ENCODE peak calls at places on chromosome 4, in ten cellular contexts. A, G, X, R, V, O, N, H, U and I are unnamed samples. For H3K4me1, the result is how much of the 10 kb centered on the place peaks cover.

GRCh38 chr4:77636902-77637301 is 31.3 kb downstream of the CXCL13 start:
- DNase-seq in A (no peak), G (peak), X (no peak), R (peak), V (no peak), O (no peak), N (peak), H (no peak), U (peak), I (no peak)

GRCh38 chr4:155392486-155393184 is 15.9 kb upstream of the MAP9 start:
- DNase-seq in A (no peak), G (peak), X (no peak), R (no peak), V (no peak), O (peak), N (peak), H (no peak), U (peak), I (no peak)

GRCh38 chr4:184061582-184061981 is 156.1 kb downstream of the ENPP6 start:
- DNase-seq in A (no peak), G (no peak), X (no peak), R (no peak), V (peak), O (no peak), N (no peak), H (no peak), U (no peak), I (no peak)

GRCh38 chr4:6123541-6123940 is 76.8 kb downstream of the JAKMIP1 start:
- DNase-seq in A (no peak), G (no peak), X (no peak), R (no peak), V (no peak), O (no peak), N (no peak), H (no peak), U (no peak), I (no peak)

GRCh38 chr4:52107745-52108144 is 56.6 kb downstream of the SPATA18 start:
- DNase-seq in A (no peak), G (no peak), X (no peak), R (no peak), V (no peak), O (no peak), N (no peak), H (no peak), U (no peak), I (no peak)

GRCh38 chr4:3530663-3531254 is 1.5 kb downstream of the LRPAP1 start:
- DNase-seq in A (no peak), G (no peak), X (peak), R (no peak), V (peak), O (no peak), N (no peak), H (no peak), U (no peak), I (no peak)

GRCh38 chr4:1512081-1512737 is 106.0 kb upstream of the NKX1-1 start:
- DNase-seq in A (no peak), G (no peak), X (no peak), R (no peak), V (no peak), O (no peak), N (no peak), H (no peak), U (no peak), I (no peak)

GRCh38 chr4:88017516-88018302 is 10.3 kb downstream of the PKD2 start:
- DNase-seq in A (peak), G (no peak), X (no peak), R (peak), V (no peak), O (no peak), N (peak), H (no peak), U (peak), I (no peak)

GRCh38 chr4:183175631-183176232 is 76.7 kb downstream of the WWC2 start:
- DNase-seq in A (no peak), G (no peak), X (no peak), R (peak), V (no peak), O (no peak), N (peak), H (no peak), U (no peak), I (no peak)

GRCh38 chr4:61379406-61379805 is 179.3 kb downstream of the ADGRL3 start:
- DNase-seq in A (no peak), G (no peak), X (no peak), R (no peak), V (no peak), O (no peak), N (no peak), H (no peak), U (no peak), I (no peak)

GRCh38 chr4:54092405-54092759 is 7.6 kb upstream of the GSX2 start:
- DNase-seq in A (no peak), G (no peak), X (no peak), R (no peak), V (no peak), O (no peak), N (no peak), H (no peak), U (no peak), I (no peak)

GRCh38 chr4:104901438-104901837 is 245.2 kb upstream of the TET2 start:
- DNase-seq in A (no peak), G (peak), X (no peak), R (no peak), V (peak), O (no peak), N (no peak), H (no peak), U (no peak), I (no peak)

GRCh38 chr4:143700420-143701352 is at the start of gene FREM3:
- DNase-seq in A (no peak), G (no peak), X (no peak), R (no peak), V (peak), O (no peak), N (no peak), H (no peak), U (no peak), I (no peak)

DNA sequence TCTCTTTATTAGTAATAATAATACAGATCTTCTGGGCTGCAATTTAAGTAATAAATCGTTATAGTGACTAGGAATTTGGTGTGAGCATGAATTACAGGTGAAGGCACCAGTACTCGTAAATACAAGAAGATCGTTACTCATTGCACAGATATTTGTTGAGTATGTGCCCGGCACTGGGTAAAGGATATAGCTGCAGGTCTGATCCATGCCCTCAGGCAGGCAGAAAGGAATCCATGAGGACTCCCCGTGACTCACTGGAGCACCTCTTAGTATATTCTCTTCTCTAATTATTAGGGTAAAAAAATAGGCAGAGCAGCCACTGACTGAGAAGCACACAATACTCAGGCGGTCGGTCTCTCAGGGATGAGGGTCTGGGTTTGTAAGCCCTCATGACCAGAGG is 868.3 kb downstream of the RAB28 start:
- DNase-seq in A (no peak), G (no peak), X (no peak), R (no peak), V (no peak), O (peak), N (no peak), H (no peak), U (no peak), I (no peak)
- H3K4me1 ChIP-seq in A (under half), G (under half), X (under half), R (under half), V (under half), O (under half), N (under half), H (under half), U (under half), I (under half)

GRCh38 chr4:37674446-37674845 is 11.7 kb downstream of the RELL1 start:
- DNase-seq in A (no peak), G (no peak), X (no peak), R (peak), V (no peak), O (no peak), N (no peak), H (no peak), U (no peak), I (no peak)

GRCh38 chr4:37667197-37668100 is 18.7 kb downstream of the RELL1 start:
- DNase-seq in A (no peak), G (no peak), X (no peak), R (peak), V (no peak), O (no peak), N (no peak), H (no peak), U (no peak), I (no peak)

GRCh38 chr4:37670249-37670648 is 15.9 kb downstream of the RELL1 start:
- DNase-seq in A (no peak), G (no peak), X (no peak), R (no peak), V (no peak), O (no peak), N (no peak), H (no peak), U (no peak), I (no peak)

GRCh38 chr4:37673523-37674192 is 12.5 kb downstream of the RELL1 start:
- DNase-seq in A (no peak), G (no peak), X (no peak), R (peak), V (no peak), O (no peak), N (no peak), H (no peak), U (no peak), I (no peak)

DNA sequence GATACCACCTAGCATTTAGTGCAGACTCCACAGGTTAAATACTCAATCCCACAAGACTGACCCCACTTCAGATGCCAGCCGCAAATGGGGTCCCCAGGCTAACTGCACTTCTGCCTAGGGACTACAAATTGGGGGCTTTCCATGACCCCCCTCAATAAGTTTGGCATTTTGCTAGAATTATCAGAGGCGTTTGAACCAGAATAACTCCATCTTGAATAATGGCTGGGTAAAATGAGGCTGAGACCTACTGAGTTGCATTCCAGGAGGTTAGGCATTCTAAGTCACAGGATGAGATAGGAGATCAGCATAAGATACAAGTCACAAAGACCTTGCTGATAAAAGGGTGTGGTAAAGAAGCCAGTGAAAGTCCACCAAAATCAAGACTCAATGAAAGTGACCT is 15.1 kb downstream of the RELL1 start:
- DNase-seq in A (no peak), G (no peak), X (no peak), R (no peak), V (no peak), O (no peak), N (no peak), H (no peak), U (no peak), I (no peak)
- H3K4me1 ChIP-seq in A (under half), G (under half), X (under half), R (under half), V (under half), O (under half), N (under half), H (under half), U (under half), I (under half)

GRCh38 chr4:45954280-45954679 is 169.6 kb downstream of the GABRG1 start:
- DNase-seq in A (no peak), G (no peak), X (no peak), R (no peak), V (no peak), O (no peak), N (no peak), H (no peak), U (no peak), I (no peak)
- H3K4me1 ChIP-seq in A (under half), G (under half), X (under half), R (under half), V (under half), O (under half), N (under half), H (under half), U (under half), I (under half)

DNA sequence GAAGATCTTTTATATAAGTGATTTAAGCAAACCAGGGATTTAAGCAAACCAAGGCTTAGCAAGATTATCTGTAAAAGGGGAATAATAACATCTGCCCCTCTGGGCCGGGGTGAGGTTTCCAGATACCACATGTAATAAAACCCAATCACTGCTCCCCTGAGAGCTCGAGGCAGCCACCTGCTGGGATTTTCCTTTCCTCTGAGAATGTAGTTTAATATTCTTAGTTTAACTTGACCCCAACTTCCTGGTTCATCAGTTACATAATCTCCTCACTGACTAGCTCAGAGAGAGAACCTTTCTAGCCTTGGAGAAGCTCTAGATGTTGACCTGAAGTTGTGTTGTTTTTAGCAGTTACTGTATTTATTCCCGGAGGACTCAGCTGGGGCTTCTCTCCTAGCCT is 322.4 kb downstream of the ARHGAP10 start:
- DNase-seq in A (no peak), G (no peak), X (no peak), R (peak), V (no peak), O (no peak), N (no peak), H (no peak), U (no peak), I (no peak)
- H3K4me1 ChIP-seq in A (under half), G (under half), X (under half), R (under half), V (under half), O (under half), N (under half), H (under half), U (under half), I (under half)

GRCh38 chr4:186698525-186698924 is 25.1 kb downstream of the FAT1 start:
- DNase-seq in A (no peak), G (no peak), X (no peak), R (no peak), V (no peak), O (no peak), N (no peak), H (no peak), U (no peak), I (no peak)
- H3K4me1 ChIP-seq in A (under half), G (under half), X (under half), R (under half), V (under half), O (under half), N (under half), H (under half), U (under half), I (under half)

GRCh38 chr4:95107004-95107403 is 349.2 kb downstream of the BMPR1B start:
- DNase-seq in A (no peak), G (no peak), X (no peak), R (no peak), V (no peak), O (no peak), N (peak), H (no peak), U (no peak), I (no peak)

GRCh38 chr4:95105112-95105511 is 347.4 kb downstream of the BMPR1B start:
- DNase-seq in A (no peak), G (no peak), X (no peak), R (no peak), V (no peak), O (no peak), N (no peak), H (no peak), U (no peak), I (no peak)

GRCh38 chr4:95105983-95106382 is 348.2 kb downstream of the BMPR1B start:
- DNase-seq in A (no peak), G (no peak), X (no peak), R (no peak), V (no peak), O (no peak), N (no peak), H (no peak), U (no peak), I (no peak)

GRCh38 chr4:95107635-95108034 is 349.9 kb downstream of the BMPR1B start:
- DNase-seq in A (peak), G (peak), X (no peak), R (peak), V (no peak), O (no peak), N (peak), H (no peak), U (no peak), I (no peak)

DNA sequence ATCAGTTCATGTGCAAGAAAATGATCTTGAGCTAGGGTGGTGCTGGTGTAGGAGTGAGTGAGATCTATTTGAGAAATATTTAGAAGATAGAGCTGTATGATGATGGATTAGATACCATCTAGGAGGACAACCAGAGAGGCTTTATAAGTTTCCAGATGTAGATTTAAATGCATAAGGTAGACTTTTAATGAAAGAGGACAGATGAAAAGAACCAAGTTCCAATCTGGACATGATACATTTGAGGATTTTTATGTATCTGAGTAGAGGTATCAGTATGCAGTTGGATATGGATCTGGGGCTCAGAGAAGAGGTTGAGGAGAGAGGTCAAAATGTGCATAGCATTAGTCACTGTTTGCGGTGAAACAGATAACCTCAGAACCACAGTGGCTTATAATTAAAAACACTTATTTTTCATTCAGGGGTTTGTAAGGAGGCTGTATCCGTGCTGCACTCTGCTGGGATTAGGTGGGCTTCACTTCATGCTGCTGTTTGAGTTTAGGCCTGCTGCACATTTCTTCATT is 348.7 kb downstream of the BMPR1B start:
- DNase-seq in A (no peak), G (peak), X (no peak), R (no peak), V (no peak), O (no peak), N (peak), H (no peak), U (no peak), I (no peak)
- H3K4me1 ChIP-seq in A (under half), G (under half), X (under half), R (under half), V (under half), O (under half), N (under half), H (under half), U (under half), I (under half)

DNA sequence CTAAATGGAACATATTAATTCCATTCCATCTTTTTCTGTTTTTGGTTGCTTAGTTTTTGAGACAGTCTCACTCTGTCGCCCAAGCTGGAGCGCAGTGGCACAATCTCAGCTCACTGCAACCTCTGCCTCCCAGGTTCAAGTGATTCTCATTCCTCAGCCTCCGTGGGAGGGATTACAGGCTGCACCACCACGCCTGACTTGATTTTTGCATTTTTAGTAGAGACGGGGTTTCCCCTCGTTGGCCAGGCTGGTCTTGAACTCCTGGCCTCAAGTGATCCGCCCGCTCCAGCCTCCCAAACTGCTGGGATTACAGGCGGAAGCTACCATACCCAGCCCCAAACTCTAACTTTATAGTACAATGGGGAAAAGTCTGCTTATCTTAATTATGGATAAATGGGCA is 11.2 kb downstream of the HNRNPD start:
- DNase-seq in A (no peak), G (no peak), X (no peak), R (no peak), V (no peak), O (no peak), N (no peak), H (no peak), U (no peak), I (no peak)
- H3K4me1 ChIP-seq in A (half or more), G (under half), X (under half), R (under half), V (under half), O (under half), N (under half), H (under half), U (under half), I (half or more)

DNA sequence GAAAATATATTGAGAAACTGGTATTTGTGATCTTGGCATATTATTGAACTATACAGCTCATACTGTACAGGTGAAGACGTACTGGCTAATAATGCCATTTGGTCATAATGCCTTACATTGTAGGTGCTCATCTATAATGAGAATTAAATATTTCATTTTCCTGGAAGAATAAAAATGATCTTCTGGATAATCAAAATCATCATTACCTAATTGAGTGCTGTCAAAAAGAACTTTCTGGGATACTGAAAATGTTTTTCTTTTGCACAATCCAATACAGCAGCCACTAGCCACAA is 4.1 kb downstream of the RASGEF1B start:
- DNase-seq in A (no peak), G (no peak), X (no peak), R (no peak), V (no peak), O (no peak), N (no peak), H (no peak), U (no peak), I (no peak)
- H3K4me1 ChIP-seq in A (under half), G (under half), X (under half), R (under half), V (under half), O (under half), N (under half), H (under half), U (under half), I (under half)